ENCODE peak calls at places on chromosome 4, in five cellular contexts. G is aorta; E is upper lobe of left lung; D is A549; W is activated naive CD4-positive, alpha-beta T cell treated with anti-CD3 and anti-CD28 coated beads, Interleukin-2, amount 50 U/mL, for 72 hours. I is an unnamed sample.

GRCh38 chr4:40305329-40306193 is 29.6 kb upstream of the CHRNA9 start:
- ATAC-seq in E (no peak), W (peak), D (no peak), G (no peak), I (no peak)

GRCh38 chr4:163548481-163549243 is 54.2 kb downstream of the TMA16 start:
- ATAC-seq in D (peak), G (peak), W (peak), E (no peak), I (peak)

GRCh38 chr4:186651181-186651603 is 72.5 kb downstream of the FAT1 start:
- ATAC-seq in D (peak), G (no peak), E (no peak), W (no peak), I (no peak)

GRCh38 chr4:12707381-12708175 is 776.6 kb downstream of the RAB28 start:
- ATAC-seq in D (no peak), W (no peak), G (no peak), E (no peak), I (no peak)

GRCh38 chr4:7073526-7074390 is 5.9 kb upstream of the GRPEL1 start:
- ATAC-seq in G (no peak), D (peak), E (no peak), W (no peak), I (no peak)

GRCh38 chr4:113468165-113469022 is 293.1 kb downstream of the CAMK2D start:
- ATAC-seq in G (peak), E (peak), W (peak), D (peak), I (peak)

GRCh38 chr4:99855677-99856076 is 38.5 kb downstream of the LAMTOR3 start:
- ATAC-seq in G (peak), D (no peak), E (peak), W (no peak), I (no peak)

GRCh38 chr4:98865059-98865458 is 63.9 kb downstream of the EIF4E start:
- ATAC-seq in D (no peak), E (no peak), W (no peak), G (no peak), I (no peak)

GRCh38 chr4:156545003-156545785 is 426.4 kb downstream of the PDGFC start:
- ATAC-seq in G (peak), E (no peak), W (no peak), D (no peak), I (peak)

GRCh38 chr4:184177271-184177670 is 40.4 kb downstream of the ENPP6 start:
- ATAC-seq in G (no peak), D (no peak), E (no peak), W (no peak), I (no peak)

I was measured in gastroesophageal sphincter.